ENCODE peak calls at places on chromosomes 12 and 14, in seven cellular contexts. F is fibroblast of the aortic adventitia; O is activated CD4-positive, CD25-positive, alpha-beta regulatory T cell; R is stimulated activated CD4-positive, alpha-beta T cell treated with anti-CD3 and anti-CD28 coated beads, Interleukin-12 subunit alpha, Interleukin-12 subunit beta, amount 100 ng/mL, for 4 hours; K is stimulated activated CD8-positive, alpha-beta memory T cell treated with anti-CD3 and anti-CD28 coated beads, Interleukin-12 subunit alpha, Interleukin-12 subunit beta, amount 100 ng/mL, for 1 hour; G is activated naive CD8-positive, alpha-beta T cell treated with anti-CD3 and anti-CD28 coated beads, Interleukin-2, amount 50 U/mL, for 24 hours; L is Panc1. N is an unnamed sample.

GRCh38 chr14:89368490-89369477 is 48.2 kb downstream of the FOXN3 start:
- DNase-seq in O (no peak), G (no peak), K (no peak), R (no peak), L (no peak), F (no peak), N (no peak)

GRCh38 chr14:61560323-61560722 is 135.0 kb upstream of the HIF1A start:
- DNase-seq in O (no peak), L (no peak), G (no peak), F (peak; percentile 53), R (no peak), K (no peak), N (no peak)

GRCh38 chr14:28676481-28676880 is 90.1 kb upstream of the FOXG1 start:
- DNase-seq in L (peak; percentile 63), G (no peak), R (no peak), O (no peak), F (no peak), K (no peak), N (no peak)

GRCh38 chr12:1797011-1797901 is 23.1 kb upstream of the LRTM2 start:
- DNase-seq in F (no peak), K (no peak), R (peak; percentile 60), L (no peak), O (peak; percentile 38), G (peak; percentile 72), N (peak; percentile 77)

GRCh38 chr12:946212-946611 is 3.3 kb downstream of the RAD52 start:
- DNase-seq in R (no peak), O (no peak), K (no peak), F (no peak), L (no peak), G (no peak), N (no peak)

GRCh38 chr12:6167327-6168280 is 32.6 kb upstream of the CD9 start:
- DNase-seq in O (no peak), R (peak; percentile 51), G (peak; percentile 82), L (peak; percentile 94), F (peak; percentile 97), K (peak; percentile 41), N (peak; percentile 83)

GRCh38 chr12:109949089-109949488 is 47.1 kb downstream of the GIT2 start:
- DNase-seq in G (no peak), F (peak; percentile 82), K (no peak), O (no peak), L (no peak), R (no peak), N (no peak)

GRCh38 chr12:75666126-75666979 is 154.9 kb upstream of the KRR1 start:
- DNase-seq in L (no peak), G (no peak), F (peak; percentile 39), R (no peak), K (no peak), O (no peak), N (no peak)

GRCh38 chr12:14775652-14776020 is 27.6 kb downstream of the WBP11 start:
- DNase-seq in O (no peak), G (no peak), K (no peak), L (no peak), R (no peak), F (no peak), N (no peak)

GRCh38 chr12:94280063-94280462 is 131.7 kb downstream of the PLXNC1 start:
- DNase-seq in O (no peak), L (no peak), F (no peak), R (no peak), K (no peak), G (no peak), N (no peak)

GRCh38 chr12:57446292-57446960 is 8.7 kb upstream of the INHBE start:
- DNase-seq in K (no peak), G (no peak), O (no peak), F (no peak), L (no peak), R (no peak), N (no peak)

GRCh38 chr12:124411291-124411878 is 116.5 kb downstream of the RFLNA start:
- DNase-seq in F (peak; percentile 96), R (no peak), G (no peak), O (no peak), L (no peak), K (no peak), N (no peak)

GRCh38 chr14:60655114-60655897 is 6.0 kb upstream of the SIX1 start:
- DNase-seq in K (no peak), O (no peak), L (no peak), F (no peak), G (no peak), R (no peak), N (no peak)

GRCh38 chr14:102316048-102316745 is 3.3 kb upstream of the ZNF839 start:
- DNase-seq in K (no peak), R (peak; percentile 16), F (peak; percentile 84), O (no peak), G (no peak), L (no peak), N (no peak)

GRCh38 chr14:22657861-22658260 is 13.7 kb upstream of the OR6J1 start:
- DNase-seq in L (no peak), G (no peak), K (no peak), F (peak; percentile 83), O (no peak), R (no peak), N (no peak)

GRCh38 chr12:101738920-101739665 is at the start of gene SYCP3:
- DNase-seq in F (no peak), L (no peak), O (no peak), K (no peak), R (no peak), G (no peak), N (no peak)

GRCh38 chr12:31958601-31959000 is 614 bp upstream of the RESF1 start:
- DNase-seq in K (no peak), O (no peak), R (no peak), G (no peak), L (no peak), F (no peak), N (no peak)

GRCh38 chr12:87384226-87384625 is 645.0 kb downstream of the C12orf50 start:
- DNase-seq in R (no peak), K (no peak), O (no peak), F (no peak), L (no peak), G (no peak), N (no peak)

GRCh38 chr14:100606687-100607610 is 19.7 kb upstream of the BEGAIN start:
- DNase-seq in F (no peak), O (no peak), G (no peak), R (no peak), L (no peak), K (no peak), N (no peak)

GRCh38 chr12:17278946-17279345 is 673.0 kb upstream of the LMO3 start:
- DNase-seq in G (no peak), K (no peak), F (no peak), R (no peak), O (no peak), L (no peak), N (no peak)

GRCh38 chr14:102323102-102323501 is 3.6 kb downstream of the ZNF839 start:
- DNase-seq in K (no peak), F (peak; percentile 88), L (peak; percentile 35), R (no peak), O (no peak), G (no peak), N (peak; percentile 38)

GRCh38 chr14:91509878-91510170 is 286 bp downstream of the PPP4R3A start:
- DNase-seq in O (peak; percentile 67), L (no peak), G (no peak), F (no peak), R (no peak), K (no peak), N (no peak)

GRCh38 chr14:97462081-97462480 is 664.9 kb downstream of the VRK1 start:
- DNase-seq in K (no peak), G (no peak), O (no peak), L (no peak), R (no peak), F (no peak), N (no peak)

GRCh38 chr12:120249875-120250795 is 15.4 kb downstream of the PXN start:
- DNase-seq in K (no peak), G (peak; percentile 53), R (no peak), L (no peak), F (peak; percentile 31), O (no peak), N (no peak)

GRCh38 chr12:42446761-42447160 is 120.8 kb downstream of the PPHLN1 start:
- DNase-seq in K (no peak), G (no peak), L (no peak), O (no peak), F (no peak), R (no peak), N (no peak)

GRCh38 chr14:36517242-36518030 is 2.6 kb downstream of the NKX2-1 start:
- DNase-seq in K (no peak), F (no peak), R (no peak), O (no peak), G (no peak), L (no peak), N (no peak)

GRCh38 chr12:128258866-128259555 is 8.0 kb upstream of the TMEM132C start:
- DNase-seq in F (no peak), L (no peak), R (no peak), K (no peak), O (no peak), G (no peak), N (no peak)

GRCh38 chr12:124217508-124217981 is 77.3 kb upstream of the RFLNA start:
- DNase-seq in L (no peak), K (no peak), G (no peak), F (no peak), R (no peak), O (no peak), N (no peak)

GRCh38 chr12:54983536-54984102 is 943 bp downstream of the TESPA1 start:
- DNase-seq in G (peak; percentile 53), F (no peak), R (peak; percentile 42), K (peak; percentile 25), L (no peak), O (no peak), N (peak; percentile 46)

GRCh38 chr12:108649668-108650067 is 16.0 kb upstream of the SELPLG start:
- DNase-seq in F (peak; percentile 95), K (no peak), L (no peak), G (no peak), R (no peak), O (no peak), N (no peak)

GRCh38 chr14:58898655-58899316 is 261.0 kb downstream of the DACT1 start:
- DNase-seq in G (no peak), F (peak; percentile 97), K (no peak), O (no peak), L (no peak), R (no peak), N (no peak)

GRCh38 chr14:56349942-56350341 is 229.7 kb upstream of the TMEM260 start:
- DNase-seq in K (no peak), O (no peak), R (no peak), F (no peak), G (no peak), L (no peak), N (no peak)

GRCh38 chr12:52800259-52800917 is 4.5 kb upstream of the KRT3 start:
- DNase-seq in F (no peak), G (no peak), R (no peak), K (no peak), O (no peak), L (no peak), N (no peak)

GRCh38 chr12:12807970-12808702 is 5.0 kb upstream of the DDX47 start:
- DNase-seq in O (peak; percentile 32), R (peak; percentile 12), L (no peak), G (peak; percentile 55), F (peak; percentile 62), K (peak; percentile 25), N (peak; percentile 60)

GRCh38 chr12:94545937-94546771 is 86.5 kb upstream of the CEP83 start:
- DNase-seq in R (no peak), F (peak; percentile 81), O (no peak), K (no peak), L (peak; percentile 12), G (no peak), N (no peak)

GRCh38 chr14:69886843-69887242 is 7.6 kb downstream of the SMOC1 start:
- DNase-seq in G (no peak), O (no peak), R (no peak), K (no peak), F (peak; percentile 11), L (no peak), N (no peak)

GRCh38 chr12:119692410-119692809 is 24.5 kb downstream of the PRKAB1 start:
- DNase-seq in G (no peak), O (no peak), K (no peak), R (no peak), F (no peak), L (no peak), N (no peak)

GRCh38 chr12:116093915-116094314 is 183.6 kb downstream of the MED13L start:
- DNase-seq in F (no peak), G (no peak), L (no peak), R (no peak), K (no peak), O (no peak), N (no peak)